ENCODE peak calls at places on chromosomes 5 and 9, in eight cellular contexts. F, Q, C, T, S, L, O and M are unnamed samples.

GRCh38 chr9:118577121-118577520 is 792.1 kb downstream of the BRINP1 start:
- DNase-seq in Q (no peak), O (no peak), L (no peak), S (no peak), F (no peak), C (no peak), T (no peak), M (no peak)

GRCh38 chr5:127923804-127924570 is 159.6 kb upstream of the SLC12A2 start:
- DNase-seq in C (no peak), T (no peak), O (no peak), F (no peak), L (no peak), Q (peak), S (no peak), M (no peak)

GRCh38 chr9:111287127-111287526 is 42.9 kb downstream of the OR2K2 start:
- DNase-seq in C (no peak), L (no peak), Q (no peak), O (no peak), S (no peak), T (no peak), F (no peak), M (no peak)

GRCh38 chr9:134592018-134592818 is 49.4 kb upstream of the COL5A1 start:
- DNase-seq in T (no peak), Q (no peak), C (peak), L (no peak), O (no peak), F (peak), S (peak), M (peak)

GRCh38 chr9:71446499-71447411 is 321.6 kb downstream of the CEMIP2 start:
- DNase-seq in T (peak), C (peak), F (peak), Q (peak), O (peak), S (peak), L (peak), M (no peak)

GRCh38 chr5:160036243-160036642 is 27.3 kb downstream of the TTC1 start:
- DNase-seq in F (peak), T (no peak), S (no peak), C (no peak), Q (no peak), O (no peak), L (no peak), M (no peak)

GRCh38 chr9:561430-561829 is 280.1 kb upstream of the DMRT1 start:
- DNase-seq in S (no peak), O (no peak), F (no peak), L (no peak), Q (no peak), T (no peak), C (no peak), M (no peak)

GRCh38 chr9:134475051-134475790 is 149.0 kb downstream of the RXRA start:
- DNase-seq in L (peak), T (peak), Q (peak), S (peak), F (peak), O (peak), C (no peak), M (peak)

GRCh38 chr5:87121315-87122170 is 146.1 kb upstream of the RASA1 start:
- DNase-seq in S (no peak), Q (no peak), F (no peak), L (peak), O (no peak), C (peak), T (no peak), M (no peak)

GRCh38 chr9:133108794-133109641 is 12.0 kb downstream of the RALGDS start:
- DNase-seq in F (no peak), S (no peak), L (no peak), C (no peak), T (no peak), Q (no peak), O (no peak), M (peak)

GRCh38 chr5:158451203-158451982 is 592.4 kb upstream of the CLINT1 start:
- DNase-seq in S (peak), O (no peak), L (peak), C (no peak), Q (no peak), F (no peak), T (no peak), M (peak)

GRCh38 chr5:59138509-59138908 is 555.6 kb downstream of the RAB3C start:
- DNase-seq in L (no peak), Q (no peak), C (no peak), O (no peak), F (no peak), S (no peak), T (no peak), M (no peak)

GRCh38 chr5:59139695-59140094 is 556.8 kb downstream of the RAB3C start:
- DNase-seq in F (no peak), C (no peak), O (no peak), S (no peak), T (no peak), L (no peak), Q (no peak), M (no peak)

GRCh38 chr5:59142138-59142537 is 559.3 kb downstream of the RAB3C start:
- DNase-seq in T (no peak), C (no peak), O (no peak), L (no peak), S (no peak), Q (no peak), F (no peak), M (no peak)

GRCh38 chr5:59142927-59143326 is 560.1 kb downstream of the RAB3C start:
- DNase-seq in O (no peak), T (no peak), F (no peak), C (no peak), Q (no peak), S (no peak), L (no peak), M (no peak)

DNA sequence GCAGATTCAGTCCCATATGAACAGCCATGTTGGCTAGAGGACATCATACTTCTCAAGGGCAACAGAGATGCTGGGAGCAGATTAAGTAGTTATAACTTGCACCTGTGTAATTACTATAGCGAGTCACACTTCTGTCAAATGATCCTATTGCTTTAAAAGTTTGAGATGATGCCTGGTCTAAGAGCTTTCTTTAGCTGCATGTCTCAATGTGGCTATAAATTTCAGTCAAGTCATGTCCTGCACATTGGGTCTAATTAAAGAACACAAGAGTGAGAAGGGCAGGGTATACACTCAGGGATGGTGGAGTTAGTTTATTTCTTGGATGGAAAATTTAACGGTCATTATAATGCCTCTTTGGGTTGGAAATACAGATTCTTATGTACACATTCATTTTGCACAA is 557.3 kb downstream of the RAB3C start:
- DNase-seq in L (no peak), T (no peak), C (no peak), Q (no peak), O (no peak), S (no peak), F (no peak), M (no peak)
- TF ChIP-seq POLR2A in L (no peak), T (no peak), C (no peak), Q (no peak), O (no peak), S (no peak), F (no peak), M (no peak)

DNA sequence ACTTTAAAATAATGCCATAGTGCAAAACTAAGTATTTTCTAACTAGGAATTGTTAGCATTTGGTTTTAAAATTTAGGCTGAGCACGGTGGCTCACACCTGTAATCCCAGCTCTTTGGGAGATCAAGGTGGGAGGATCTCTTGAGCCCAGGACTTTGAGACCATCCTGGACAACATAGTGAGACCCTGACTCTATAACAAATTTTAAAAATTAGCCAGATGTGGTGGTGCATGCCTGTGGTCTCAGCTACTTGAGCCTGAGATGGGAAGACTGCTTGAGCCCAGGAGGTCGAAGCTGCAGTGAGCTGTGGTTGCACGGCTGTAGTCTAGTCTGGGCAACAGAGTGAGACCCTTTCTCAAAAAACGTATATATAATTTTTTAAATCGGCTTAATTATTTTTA is 4.9 kb downstream of the OTULIN start:
- DNase-seq in F (no peak), C (no peak), T (no peak), L (no peak), O (no peak), S (no peak), Q (no peak), M (no peak)
- TF ChIP-seq POLR2A in F (no peak), C (no peak), T (no peak), L (no peak), O (no peak), S (no peak), Q (no peak), M (no peak)

DNA sequence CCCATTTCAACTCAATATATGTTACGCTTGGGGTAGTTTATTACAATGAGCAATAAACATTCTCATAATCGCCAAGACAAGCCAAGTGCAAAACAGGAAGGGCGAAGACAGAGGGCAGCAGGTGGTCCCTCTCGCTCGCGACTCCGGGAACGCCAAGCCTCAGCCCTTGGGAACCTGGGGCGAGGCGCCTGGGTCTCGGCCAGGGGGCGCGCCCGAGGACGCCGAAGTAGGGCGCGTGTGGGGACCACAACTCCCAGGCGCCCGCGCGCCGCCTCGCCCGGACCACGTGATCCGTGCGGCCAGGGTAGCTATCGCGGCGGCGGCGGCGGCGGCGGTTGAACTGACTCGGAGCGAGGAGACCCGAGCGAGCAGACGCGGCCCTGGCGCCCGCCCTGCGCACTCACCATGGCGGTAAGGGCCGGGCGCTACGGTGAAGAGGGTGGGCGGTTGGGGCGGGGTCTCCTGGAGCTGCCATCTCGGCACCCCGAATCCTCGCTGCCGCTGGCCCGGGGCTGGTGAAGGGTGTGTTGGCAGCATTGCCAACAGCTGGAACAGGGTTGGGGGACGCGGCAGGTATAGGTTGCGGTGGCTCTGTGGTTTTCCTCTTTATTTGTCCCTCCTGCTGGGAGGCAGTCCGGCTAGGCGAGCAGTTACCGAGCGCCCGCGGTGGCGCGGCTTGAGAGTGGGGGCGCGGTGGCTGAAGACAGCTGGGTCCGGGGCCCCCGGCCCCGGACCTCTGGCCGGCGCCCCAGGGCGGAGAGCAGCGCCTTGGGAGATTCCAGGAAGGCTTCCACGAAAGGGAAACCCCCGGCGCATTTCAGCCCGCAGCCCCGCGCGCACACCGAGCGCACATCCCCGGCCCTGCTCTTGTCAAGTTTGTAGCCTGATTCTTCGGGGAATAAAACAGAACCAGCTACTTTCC is at the start of gene SLC31A2:
- DNase-seq in T (peak), O (peak), L (peak), S (peak), Q (peak), C (peak), F (peak), M (peak)
- TF ChIP-seq POLR2A in T (peak), O (peak), L (peak), S (no peak), Q (no peak), C (peak), F (peak), M (peak)

DNA sequence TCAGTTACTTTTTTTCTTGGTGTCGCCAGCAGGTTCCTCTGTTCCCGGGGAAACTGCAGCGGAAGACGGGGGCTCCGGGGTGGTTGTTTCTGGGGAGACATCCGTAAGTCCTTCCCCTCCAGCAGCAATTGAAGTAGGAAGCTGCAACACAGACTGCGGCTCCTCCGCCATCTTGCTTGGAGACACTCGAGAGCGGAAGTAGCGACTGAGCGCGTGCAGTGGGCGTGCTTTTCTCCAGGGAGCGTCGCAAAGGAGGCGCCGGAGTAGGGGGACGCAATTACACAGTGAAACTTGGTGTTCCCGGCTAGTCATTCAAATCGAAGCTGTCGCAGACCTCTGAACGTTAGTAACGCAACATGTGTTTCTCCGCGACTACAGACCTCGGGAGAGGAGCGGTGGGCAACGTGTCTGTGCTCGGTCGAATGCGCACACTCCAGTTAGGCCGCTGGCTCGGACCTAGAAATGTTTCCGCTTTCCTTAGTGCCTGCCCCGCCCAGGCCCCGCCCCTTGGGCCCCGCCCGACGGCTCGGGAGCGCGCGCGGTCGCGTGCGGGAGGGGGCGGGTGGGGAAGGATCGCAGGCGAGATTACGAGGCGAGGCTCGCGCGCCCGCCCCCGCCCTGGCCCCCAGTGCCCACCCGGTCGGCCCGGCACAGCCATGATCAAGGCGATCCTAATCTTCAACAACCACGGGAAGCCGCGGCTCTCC is at the start of the genes AP3S1 and ATG12:
- DNase-seq in O (peak), T (peak), S (peak), F (peak), Q (peak), L (peak), C (peak), M (peak)
- TF ChIP-seq POLR2A in O (peak), T (peak), S (peak), F (peak), Q (no peak), L (peak), C (peak), M (peak)

DNA sequence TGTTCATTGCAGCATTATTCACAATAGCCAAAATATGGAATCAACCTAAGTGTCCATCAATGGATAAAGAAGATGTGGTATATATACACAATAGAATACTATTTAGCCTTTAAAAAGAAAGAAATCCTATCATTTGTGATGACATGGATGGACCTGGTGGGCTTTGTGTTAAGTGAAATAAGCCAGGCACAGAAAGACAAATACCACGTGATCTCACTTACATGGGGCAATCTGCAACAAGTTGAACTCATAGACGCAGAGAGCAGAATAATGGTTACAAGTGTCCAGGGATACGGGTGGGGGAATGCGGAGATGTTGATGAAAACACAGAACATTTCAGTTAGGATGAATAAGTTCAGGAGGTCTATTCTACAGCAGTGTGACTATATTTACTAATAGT is 66.4 kb upstream of the ALDH1B1 start:
- DNase-seq in Q (no peak), F (no peak), O (no peak), S (no peak), C (no peak), T (no peak), L (no peak), M (no peak)
- TF ChIP-seq POLR2A in Q (no peak), F (no peak), O (no peak), S (no peak), C (no peak), T (no peak), L (no peak), M (no peak)

DNA sequence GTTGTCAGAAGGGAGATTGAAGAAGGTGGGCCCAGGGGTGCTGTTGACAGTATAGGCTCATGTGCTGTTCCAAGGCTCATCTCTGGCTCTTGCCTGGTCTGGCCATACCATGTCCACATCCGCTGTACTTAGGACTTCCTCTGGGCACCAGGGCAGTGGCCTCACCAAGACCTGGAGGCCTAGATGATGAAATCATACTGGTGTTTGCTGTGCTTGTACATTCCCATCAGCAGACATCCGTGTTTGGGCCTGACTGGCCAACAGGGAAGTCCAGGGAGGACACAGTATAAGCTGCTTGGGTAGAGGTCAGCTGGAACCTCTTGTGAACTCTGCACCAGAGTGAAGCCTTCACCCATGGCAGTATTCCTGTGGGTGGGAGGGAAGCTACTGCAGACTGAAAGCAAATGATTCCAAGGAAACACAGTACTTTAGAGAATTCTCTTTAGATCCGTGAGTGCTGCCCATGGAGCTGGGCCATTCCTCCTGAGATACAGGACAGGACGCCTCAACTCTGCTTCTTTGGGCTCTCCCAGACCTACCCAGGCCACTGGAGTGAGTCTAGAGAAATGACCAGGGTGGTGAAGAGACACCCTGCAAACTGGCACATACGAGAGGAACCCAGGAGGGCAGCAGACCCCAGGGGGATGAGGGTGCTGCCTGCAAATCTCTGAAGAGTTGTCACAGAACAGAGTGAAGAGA is 22.5 kb downstream of the POLR1E start:
- DNase-seq in C (no peak), F (no peak), T (no peak), O (peak), L (no peak), Q (no peak), S (no peak), M (no peak)
- TF ChIP-seq POLR2A in C (no peak), F (no peak), T (no peak), O (no peak), L (no peak), Q (no peak), S (no peak), M (no peak)

GRCh38 chr9:109315889-109316640 is 4.8 kb downstream of the EPB41L4B start:
- DNase-seq in F (peak), C (peak), O (peak), S (peak), L (peak), T (peak), Q (peak), M (no peak)
- TF ChIP-seq POLR2A in F (no peak), C (no peak), O (peak), S (peak), L (peak), T (peak), Q (no peak), M (no peak)

GRCh38 chr9:114382951-114383865 is 4.6 kb downstream of the AKNA start:
- DNase-seq in Q (no peak), C (no peak), L (peak), S (no peak), T (no peak), O (no peak), F (peak), M (peak)
- TF ChIP-seq POLR2A in Q (no peak), C (no peak), L (no peak), S (no peak), T (no peak), O (no peak), F (no peak), M (no peak)

GRCh38 chr5:66891184-66891925 is 295.2 kb downstream of the MAST4 start:
- DNase-seq in C (no peak), F (peak), T (peak), Q (no peak), O (no peak), L (peak), S (no peak), M (peak)

GRCh38 chr5:66896207-66896606 is 300.0 kb downstream of the MAST4 start:
- DNase-seq in C (no peak), L (no peak), T (no peak), S (no peak), Q (no peak), O (no peak), F (no peak), M (no peak)

GRCh38 chr5:66894480-66895240 is 298.5 kb downstream of the MAST4 start:
- DNase-seq in F (no peak), Q (no peak), C (no peak), T (no peak), O (no peak), S (no peak), L (no peak), M (no peak)

GRCh38 chr5:66889524-66889923 is 293.3 kb downstream of the MAST4 start:
- DNase-seq in T (no peak), S (no peak), F (peak), Q (no peak), C (no peak), O (no peak), L (no peak), M (no peak)

GRCh38 chr5:66892715-66893114 is 296.5 kb downstream of the MAST4 start:
- DNase-seq in C (no peak), O (no peak), Q (no peak), S (no peak), L (no peak), T (no peak), F (no peak), M (no peak)
- TF ChIP-seq POLR2A in C (no peak), O (no peak), Q (no peak), S (no peak), L (no peak), T (no peak), F (no peak), M (no peak)

DNA sequence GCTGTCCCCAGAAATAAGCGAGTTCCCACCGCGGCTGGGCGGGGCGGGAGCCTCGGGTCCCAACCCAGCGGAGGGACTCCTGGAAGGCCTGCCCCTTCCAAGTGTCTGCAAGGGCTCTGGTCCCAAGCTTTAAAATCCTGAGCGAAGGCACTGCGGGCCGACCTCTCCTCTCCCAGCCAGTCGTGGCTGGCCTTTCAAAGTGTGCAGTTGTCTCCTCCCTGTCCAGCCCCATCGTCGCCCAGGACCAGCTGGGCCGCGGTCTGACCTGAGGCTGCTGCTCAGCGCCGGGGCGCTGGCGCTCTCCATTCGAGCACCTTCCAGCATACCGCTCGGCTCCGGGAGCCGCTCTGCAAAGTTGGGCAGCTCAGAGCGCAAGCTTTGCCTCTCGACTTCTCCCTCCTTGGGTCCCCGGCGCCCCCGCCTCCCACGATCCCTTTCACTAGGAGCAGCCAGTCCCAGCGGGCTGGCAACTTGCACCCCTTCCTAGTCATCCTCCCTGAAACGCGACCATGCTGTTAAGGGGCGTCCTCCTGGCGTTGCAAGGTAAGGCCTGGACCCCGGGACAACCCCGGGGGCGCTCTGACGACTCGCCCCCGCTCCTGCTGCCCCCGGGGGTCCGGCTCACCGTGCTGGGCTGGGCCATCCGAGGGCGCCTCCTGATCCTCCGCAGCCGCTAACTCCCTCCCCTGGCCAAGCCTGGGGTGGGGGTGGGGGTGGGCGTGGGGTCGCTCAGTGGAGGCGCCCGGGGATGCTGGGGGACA is at the start of gene MAMDC2:
- DNase-seq in C (no peak), F (peak), T (no peak), O (peak), L (peak), S (peak), Q (peak), M (peak)
- TF ChIP-seq POLR2A in C (no peak), F (no peak), T (no peak), O (no peak), L (peak), S (no peak), Q (no peak), M (peak)